ENCODE peak calls at places on chromosomes 11 and 22, in five cellular contexts. One of them, this sample, is unnamed.

GRCh38 chr11:64652586-64653387 is 61.8 kb downstream of the SLC22A12 start:
- DNase-seq in colonic mucosa: peak; percentile 84
- DNase-seq in lower lobe of right lung: peak; percentile 67
- DNase-seq in SK-N-SH: peak; percentile 93
- DNase-seq in Peyer's patch: peak; percentile 81
- DNase-seq in this sample: no peak

GRCh38 chr22:28054622-28054871 is 135.5 kb upstream of the PITPNB start:
- DNase-seq in colonic mucosa: no peak
- DNase-seq in lower lobe of right lung: no peak
- DNase-seq in SK-N-SH: no peak
- DNase-seq in Peyer's patch: no peak
- DNase-seq in this sample: no peak

GRCh38 chr22:49936973-49937757 is 18.7 kb downstream of the CRELD2 start:
- DNase-seq in colonic mucosa: no peak
- DNase-seq in lower lobe of right lung: no peak
- DNase-seq in SK-N-SH: no peak
- DNase-seq in Peyer's patch: no peak
- DNase-seq in this sample: no peak

GRCh38 chr22:23137905-23138520 is 3.8 kb downstream of the RSPH14 start:
- DNase-seq in colonic mucosa: no peak
- DNase-seq in lower lobe of right lung: no peak
- DNase-seq in SK-N-SH: no peak
- DNase-seq in Peyer's patch: no peak
- DNase-seq in this sample: no peak

GRCh38 chr11:128496684-128497056 is 90.7 kb downstream of the ETS1 start:
- DNase-seq in colonic mucosa: no peak
- DNase-seq in lower lobe of right lung: no peak
- DNase-seq in SK-N-SH: no peak
- DNase-seq in Peyer's patch: no peak
- DNase-seq in this sample: no peak

GRCh38 chr11:60783911-60784310 is 1.2 kb upstream of the MS4A10 start:
- DNase-seq in colonic mucosa: no peak
- DNase-seq in lower lobe of right lung: peak; percentile 10
- DNase-seq in SK-N-SH: no peak
- DNase-seq in Peyer's patch: no peak
- DNase-seq in this sample: no peak

GRCh38 chr11:67071420-67072284 is 15.0 kb downstream of the RHOD start:
- DNase-seq in colonic mucosa: peak; percentile 88
- DNase-seq in lower lobe of right lung: peak; percentile 89
- DNase-seq in SK-N-SH: peak; percentile 93
- DNase-seq in Peyer's patch: peak; percentile 88
- DNase-seq in this sample: no peak

GRCh38 chr11:114089748-114090147 is 30.2 kb downstream of the ZBTB16 start:
- DNase-seq in colonic mucosa: no peak
- DNase-seq in lower lobe of right lung: no peak
- DNase-seq in SK-N-SH: no peak
- DNase-seq in Peyer's patch: no peak
- DNase-seq in this sample: no peak

GRCh38 chr11:111585371-111585770 is 16.9 kb upstream of the SIK2 start:
- DNase-seq in colonic mucosa: no peak
- DNase-seq in lower lobe of right lung: peak; percentile 57
- DNase-seq in SK-N-SH: no peak
- DNase-seq in Peyer's patch: no peak
- DNase-seq in this sample: no peak

GRCh38 chr11:19263333-19263732 is 22.6 kb upstream of the E2F8 start:
- DNase-seq in colonic mucosa: no peak
- DNase-seq in lower lobe of right lung: no peak
- DNase-seq in SK-N-SH: no peak
- DNase-seq in Peyer's patch: no peak
- DNase-seq in this sample: no peak

GRCh38 chr11:95832763-95833162 is 42.5 kb downstream of the CEP57 start:
- DNase-seq in colonic mucosa: no peak
- DNase-seq in lower lobe of right lung: no peak
- DNase-seq in SK-N-SH: no peak
- DNase-seq in Peyer's patch: no peak
- DNase-seq in this sample: no peak

DNA sequence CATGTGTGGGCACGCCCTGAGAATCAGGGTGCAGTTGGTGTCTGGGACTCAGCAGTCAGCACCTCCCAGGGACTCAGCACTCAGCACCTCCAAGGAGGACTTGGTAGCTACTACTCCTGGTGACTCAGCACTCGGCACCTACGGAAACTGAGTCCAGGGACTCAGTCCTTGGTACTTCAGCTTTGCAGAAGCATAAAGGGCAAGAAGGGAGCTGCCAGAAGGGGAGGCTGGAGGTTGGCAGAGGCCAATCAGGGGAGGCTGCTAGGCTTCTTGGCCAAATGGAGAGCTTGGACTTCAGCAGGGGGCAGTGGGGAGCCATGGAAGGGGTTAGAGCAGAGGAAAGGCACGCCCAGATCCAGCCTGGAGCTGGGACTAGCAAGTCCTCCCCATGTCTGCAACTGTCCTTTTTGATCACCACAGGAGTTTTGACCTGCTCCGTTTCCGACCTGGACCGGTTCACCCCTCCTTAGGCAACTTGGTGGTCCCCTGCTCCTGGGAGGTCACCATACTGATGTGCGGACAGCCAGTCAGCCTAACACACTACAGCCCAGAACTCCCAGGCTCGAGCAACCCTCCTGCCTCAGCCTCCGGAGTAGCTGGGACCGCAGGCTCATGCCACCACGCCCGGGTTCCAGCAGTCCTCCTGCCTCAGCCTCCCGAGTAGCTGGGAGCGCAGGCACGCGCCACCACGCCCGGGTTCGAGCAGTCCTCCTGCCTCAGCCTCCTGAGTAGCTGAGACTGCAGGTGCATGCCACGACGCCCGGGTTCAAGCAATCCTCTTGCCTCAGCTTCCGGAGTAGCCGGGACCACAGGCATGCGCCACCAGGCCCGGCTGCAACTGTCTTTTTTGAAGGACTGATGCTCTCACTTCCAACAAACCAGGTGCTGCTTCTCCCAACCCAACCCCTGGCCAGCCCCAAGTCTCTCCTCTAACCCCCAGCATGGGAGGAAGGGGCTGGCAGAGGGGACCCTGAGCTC is 1.5 kb downstream of the ANO9 start:
- DNase-seq in colonic mucosa: peak; percentile 68
- DNase-seq in lower lobe of right lung: peak; percentile 55
- DNase-seq in SK-N-SH: peak; percentile 35
- DNase-seq in Peyer's patch: peak; percentile 85
- DNase-seq in this sample: no peak
- TF ChIP-seq CTCF in colonic mucosa: peak; percentile 20
- TF ChIP-seq CTCF in lower lobe of right lung: no peak
- TF ChIP-seq CTCF in SK-N-SH: peak; percentile 13
- TF ChIP-seq CTCF in Peyer's patch: no peak
- TF ChIP-seq CTCF in this sample: no peak

GRCh38 chr22:20487715-20488114 is 7.9 kb downstream of the KLHL22 start:
- DNase-seq in colonic mucosa: no peak
- DNase-seq in lower lobe of right lung: no peak
- DNase-seq in SK-N-SH: no peak
- DNase-seq in Peyer's patch: no peak
- DNase-seq in this sample: no peak
- H3K36me3 ChIP-seq in colonic mucosa: no peaks in the 10 kb centered on the region
- H3K36me3 ChIP-seq in lower lobe of right lung: peaks cover 25% of the 10 kb centered on the region
- H3K36me3 ChIP-seq in SK-N-SH: no peaks in the 10 kb centered on the region
- H3K36me3 ChIP-seq in Peyer's patch: no peaks in the 10 kb centered on the region
- H3K36me3 ChIP-seq in this sample: peaks cover 5% of the 10 kb centered on the region

GRCh38 chr22:42553475-42554361 is at the start of gene SERHL2:
- DNase-seq in colonic mucosa: peak; percentile 95
- DNase-seq in lower lobe of right lung: peak; percentile 90
- DNase-seq in SK-N-SH: peak; percentile 90
- DNase-seq in Peyer's patch: peak; percentile 94
- DNase-seq in this sample: peak; percentile 19
- TF ChIP-seq CTCF in colonic mucosa: no peak
- TF ChIP-seq CTCF in lower lobe of right lung: no peak
- TF ChIP-seq CTCF in SK-N-SH: no peak
- TF ChIP-seq CTCF in Peyer's patch: no peak
- TF ChIP-seq CTCF in this sample: no peak

GRCh38 chr11:75884321-75884720 is 69.3 kb downstream of the UVRAG start:
- DNase-seq in colonic mucosa: no peak
- DNase-seq in lower lobe of right lung: no peak
- DNase-seq in SK-N-SH: no peak
- DNase-seq in Peyer's patch: no peak
- DNase-seq in this sample: no peak
- H3K36me3 ChIP-seq in colonic mucosa: no peaks in the 10 kb centered on the region
- H3K36me3 ChIP-seq in lower lobe of right lung: peaks cover 16% of the 10 kb centered on the region
- H3K36me3 ChIP-seq in SK-N-SH: peaks cover 5% of the 10 kb centered on the region
- H3K36me3 ChIP-seq in Peyer's patch: no peaks in the 10 kb centered on the region
- H3K36me3 ChIP-seq in this sample: no peaks in the 10 kb centered on the region

GRCh38 chr11:119694334-119694733 is 34.7 kb downstream of the NECTIN1 start:
- DNase-seq in colonic mucosa: peak; percentile 70
- DNase-seq in lower lobe of right lung: no peak
- DNase-seq in SK-N-SH: no peak
- DNase-seq in Peyer's patch: peak; percentile 76
- DNase-seq in this sample: no peak
- TF ChIP-seq CTCF in colonic mucosa: no peak
- TF ChIP-seq CTCF in lower lobe of right lung: no peak
- TF ChIP-seq CTCF in SK-N-SH: no peak
- TF ChIP-seq CTCF in Peyer's patch: no peak
- TF ChIP-seq CTCF in this sample: no peak